ENCODE peak calls at places on chromosomes 4 and X, in seven cellular contexts. C is A673, I is pancreas, M is gastrocnemius medialis, Q is hepatocyte, P is left lung, A is breast epithelium. U is an unnamed sample. For H3K36me3 and H3K4me1, the result is how much of the 10 kb centered on the place peaks cover.

GRCh38 chr4:136219592-136220125 is 1312.6 kb downstream of the PCDH18 start:
- DNase-seq in C (no peak), I (peak), M (no peak), A (no peak), Q (no peak), P (peak), U (no peak)

GRCh38 chr4:86926428-86927086 is 8.3 kb upstream of the AFF1 start:
- DNase-seq in C (no peak), I (no peak), A (no peak), P (no peak), Q (peak), M (no peak), U (no peak)

GRCh38 chr4:19880205-19880604 is 371.5 kb upstream of the SLIT2 start:
- DNase-seq in P (no peak), Q (peak), I (no peak), M (no peak), A (no peak), C (no peak), U (no peak)

GRCh38 chr4:142475663-142476062 is 370.4 kb downstream of the INPP4B start:
- DNase-seq in M (no peak), Q (no peak), A (no peak), C (no peak), P (no peak), I (no peak), U (no peak)

GRCh38 chr4:163395758-163396157 is 52.1 kb downstream of the NPY5R start:
- DNase-seq in P (no peak), Q (no peak), C (no peak), M (no peak), A (no peak), I (no peak), U (no peak)

GRCh38 chrX:120660638-120661037 is 30.8 kb upstream of the C1GALT1C1 start:
- DNase-seq in I (no peak), A (no peak), C (no peak), M (no peak), P (no peak), Q (no peak), U (no peak)

GRCh38 chr4:47486306-47486705 is 1.2 kb downstream of the ATP10D start:
- DNase-seq in I (no peak), Q (no peak), M (no peak), A (no peak), P (no peak), C (no peak), U (no peak)

GRCh38 chr4:82201805-82202636 is 171.8 kb downstream of the HNRNPD start:
- DNase-seq in P (no peak), C (peak), A (no peak), M (no peak), I (no peak), Q (peak), U (no peak)

GRCh38 chr4:36222702-36223101 is 21.6 kb downstream of the ARAP2 start:
- DNase-seq in A (no peak), C (no peak), P (no peak), I (no peak), M (no peak), Q (no peak), U (no peak)

DNA sequence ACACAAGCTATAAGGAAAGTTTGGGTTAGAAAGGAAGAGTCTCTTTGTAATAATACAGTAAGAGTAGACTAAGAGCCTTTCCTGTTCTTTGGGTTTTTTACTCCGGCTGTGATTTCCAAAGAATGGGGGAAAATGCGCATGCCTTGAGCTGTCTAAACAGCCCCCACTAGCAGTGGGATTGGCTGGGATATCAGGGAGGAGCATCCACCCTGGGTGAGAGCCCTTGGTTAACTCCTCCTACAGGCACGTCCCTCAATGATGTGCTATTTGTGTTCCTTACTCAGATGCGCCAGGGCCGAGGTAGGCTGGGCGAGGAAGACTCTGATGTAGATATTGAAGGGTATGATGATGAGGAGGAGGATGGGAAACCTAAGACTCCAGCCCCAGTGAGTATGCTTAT is 74.0 kb upstream of the OGT start:
- DNase-seq in P (no peak), C (no peak), A (no peak), I (no peak), Q (no peak), M (no peak), U (no peak)
- H3K36me3 ChIP-seq in P (half or more), C (half or more), A (under half), I (under half), Q (under half), M (half or more), U (half or more)

GRCh38 chrX:58025979-58026378 is 115.7 kb upstream of the ZXDA start:
- DNase-seq in I (no peak), P (no peak), Q (no peak), C (peak), M (no peak), A (no peak), U (peak)
- TF ChIP-seq CTCF in I (peak), P (peak), Q (peak), C (peak), M (peak), A (peak), U (peak)

GRCh38 chr4:74104145-74104544 is 5.2 kb upstream of the CXCL2 start:
- DNase-seq in A (no peak), C (no peak), M (no peak), P (no peak), Q (peak), I (no peak), U (no peak)
- H3K4me1 ChIP-seq in A (under half), C (under half), M (under half), P (under half), Q (under half), I (under half), U (under half)

GRCh38 chr4:39759569-39759968 is 61.6 kb downstream of the UBE2K start:
- DNase-seq in M (no peak), A (no peak), I (no peak), Q (no peak), C (no peak), P (no peak), U (no peak)
- H3K36me3 ChIP-seq in M (half or more), A (under half), I (under half), Q (under half), C (under half), P (half or more), U (half or more)

GRCh38 chr4:26406346-26406975 is 83.8 kb downstream of the CCKAR start:
- DNase-seq in A (no peak), I (no peak), C (peak), Q (no peak), P (no peak), M (no peak), U (no peak)

GRCh38 chr4:26413595-26413994 is 76.7 kb downstream of the CCKAR start:
- DNase-seq in M (no peak), C (no peak), Q (no peak), P (no peak), I (no peak), A (no peak), U (no peak)

GRCh38 chr4:26412381-26413372 is 77.6 kb downstream of the CCKAR start:
- DNase-seq in C (no peak), I (no peak), M (no peak), P (no peak), A (no peak), Q (no peak), U (no peak)

GRCh38 chr4:26407466-26407865 is 82.8 kb downstream of the CCKAR start:
- DNase-seq in M (no peak), C (no peak), P (no peak), I (no peak), A (no peak), Q (no peak), U (no peak)

DNA sequence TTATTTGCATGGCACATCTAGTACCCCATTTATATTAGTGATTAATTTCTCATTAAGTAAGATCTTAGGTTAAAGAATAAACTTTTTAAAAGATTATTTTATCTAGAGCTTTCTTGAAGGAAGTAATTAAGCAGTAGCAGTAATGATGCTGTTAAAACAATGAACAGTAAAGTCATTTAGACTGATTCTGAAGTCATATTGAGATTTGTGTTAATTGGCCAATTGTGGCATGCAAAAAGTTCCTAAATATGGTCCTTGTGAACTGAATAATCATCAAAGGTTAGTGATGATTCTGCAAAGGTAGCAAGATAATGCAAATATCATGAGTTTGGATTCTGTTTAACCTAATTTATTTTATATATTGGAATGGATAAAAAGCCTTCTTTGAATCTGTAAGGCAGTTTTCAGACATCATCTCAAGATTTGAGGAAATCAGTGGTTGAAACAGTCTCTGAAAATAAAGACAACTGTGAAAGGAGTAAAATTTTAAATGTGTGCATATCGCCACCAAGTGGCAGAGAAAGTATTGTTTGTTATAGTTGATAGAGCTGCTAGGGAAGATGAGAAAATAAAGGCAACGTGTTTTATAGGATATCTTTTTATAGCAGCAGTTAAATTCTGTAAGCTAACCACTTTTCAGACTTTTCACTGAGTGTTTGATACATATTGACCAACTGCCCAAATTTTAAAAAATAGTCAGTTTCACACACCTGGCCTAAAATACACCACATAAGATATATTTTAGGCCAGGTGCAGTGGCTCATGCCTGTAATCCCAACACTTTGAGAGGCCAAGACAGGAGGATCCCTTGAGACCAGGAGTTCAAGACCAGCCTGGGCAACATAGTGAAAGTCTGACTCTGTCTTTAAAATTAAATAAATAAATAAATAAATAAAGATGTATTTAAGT is 79.6 kb downstream of the CCKAR start:
- DNase-seq in M (no peak), Q (peak), I (no peak), A (no peak), P (no peak), C (peak), U (no peak)
- TF ChIP-seq CTCF in M (peak), Q (peak), I (peak), A (peak), P (peak), C (peak), U (peak)

GRCh38 chr4:182876427-182876826 is 40.8 kb downstream of the DCTD start:
- DNase-seq in P (no peak), I (no peak), C (no peak), M (no peak), A (no peak), Q (no peak), U (no peak)
- H3K4me1 ChIP-seq in P (under half), I (under half), C (under half), M (under half), A (under half), Q (under half), U (under half)

DNA sequence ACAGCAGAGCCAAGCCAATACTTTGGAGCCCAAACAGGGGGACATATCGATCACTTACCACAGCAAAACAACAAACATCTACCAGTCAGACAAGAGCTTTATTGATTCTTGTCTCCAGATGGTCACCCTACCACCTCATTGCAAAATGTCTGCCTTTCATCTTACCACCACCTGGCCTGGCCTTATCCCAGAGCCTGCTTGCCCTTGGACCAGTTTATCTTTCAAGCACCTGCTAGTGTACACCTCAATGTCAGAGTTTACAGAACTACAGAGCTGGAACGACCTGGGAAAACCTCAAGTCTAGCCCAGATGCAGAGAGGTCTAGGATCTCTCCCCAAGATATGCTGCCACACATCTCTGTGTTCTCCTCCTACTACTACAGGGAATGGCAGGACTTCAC is 4.5 kb downstream of the BCAP31 start:
- DNase-seq in Q (no peak), A (no peak), M (no peak), P (no peak), C (no peak), I (no peak), U (no peak)
- H3K36me3 ChIP-seq in Q (under half), A (under half), M (under half), P (half or more), C (under half), I (under half), U (under half)

GRCh38 chr4:7241587-7242125 is 49.3 kb downstream of the SORCS2 start:
- DNase-seq in M (no peak), Q (no peak), I (no peak), C (no peak), A (no peak), P (peak), U (no peak)

GRCh38 chr4:7240341-7240740 is 48.0 kb downstream of the SORCS2 start:
- DNase-seq in P (peak), A (no peak), Q (no peak), M (no peak), I (no peak), C (no peak), U (no peak)

GRCh38 chr4:7238300-7238960 is 46.1 kb downstream of the SORCS2 start:
- DNase-seq in Q (no peak), C (peak), P (peak), I (no peak), M (no peak), A (no peak), U (no peak)

GRCh38 chr4:7239101-7239820 is 46.9 kb downstream of the SORCS2 start:
- DNase-seq in M (no peak), Q (no peak), I (no peak), P (peak), A (no peak), C (no peak), U (no peak)

DNA sequence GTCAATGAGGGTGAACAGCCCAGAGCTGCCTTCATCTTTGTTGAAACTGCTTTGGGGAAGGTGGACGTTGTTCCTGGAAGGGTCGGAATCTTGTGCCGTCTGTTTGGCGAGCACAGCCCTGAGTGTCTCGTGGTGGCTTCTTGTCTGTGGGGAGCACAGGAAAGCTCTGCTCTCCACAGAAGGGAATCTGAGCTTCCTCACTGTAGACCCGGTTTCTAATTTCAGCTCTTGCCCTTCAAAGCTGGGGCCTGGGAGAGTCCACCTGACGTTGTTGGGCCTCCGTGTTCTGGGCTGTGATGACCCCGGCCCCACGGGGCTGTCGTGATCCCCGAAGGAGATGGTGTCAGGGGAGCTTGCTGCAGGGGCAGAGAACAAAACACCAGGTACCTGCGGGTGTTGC is 47.5 kb downstream of the SORCS2 start:
- DNase-seq in P (peak), M (no peak), I (no peak), A (no peak), Q (no peak), C (no peak), U (no peak)
- TF ChIP-seq CTCF in P (no peak), M (no peak), I (no peak), A (no peak), Q (no peak), C (no peak), U (no peak)

GRCh38 chr4:16031554-16032381 is 52.1 kb downstream of the PROM1 start:
- DNase-seq in A (no peak), M (no peak), P (no peak), Q (no peak), C (peak), I (no peak), U (no peak)

GRCh38 chr4:16037901-16038300 is 45.9 kb downstream of the PROM1 start:
- DNase-seq in P (no peak), C (no peak), I (no peak), M (no peak), A (no peak), Q (no peak), U (no peak)

GRCh38 chr4:16032871-16033505 is 50.8 kb downstream of the PROM1 start:
- DNase-seq in M (no peak), A (no peak), P (no peak), I (no peak), Q (no peak), C (peak), U (no peak)

GRCh38 chr4:16032382-16032743 is 51.5 kb downstream of the PROM1 start:
- DNase-seq in I (no peak), A (no peak), C (peak), M (no peak), P (no peak), Q (no peak), U (no peak)

DNA sequence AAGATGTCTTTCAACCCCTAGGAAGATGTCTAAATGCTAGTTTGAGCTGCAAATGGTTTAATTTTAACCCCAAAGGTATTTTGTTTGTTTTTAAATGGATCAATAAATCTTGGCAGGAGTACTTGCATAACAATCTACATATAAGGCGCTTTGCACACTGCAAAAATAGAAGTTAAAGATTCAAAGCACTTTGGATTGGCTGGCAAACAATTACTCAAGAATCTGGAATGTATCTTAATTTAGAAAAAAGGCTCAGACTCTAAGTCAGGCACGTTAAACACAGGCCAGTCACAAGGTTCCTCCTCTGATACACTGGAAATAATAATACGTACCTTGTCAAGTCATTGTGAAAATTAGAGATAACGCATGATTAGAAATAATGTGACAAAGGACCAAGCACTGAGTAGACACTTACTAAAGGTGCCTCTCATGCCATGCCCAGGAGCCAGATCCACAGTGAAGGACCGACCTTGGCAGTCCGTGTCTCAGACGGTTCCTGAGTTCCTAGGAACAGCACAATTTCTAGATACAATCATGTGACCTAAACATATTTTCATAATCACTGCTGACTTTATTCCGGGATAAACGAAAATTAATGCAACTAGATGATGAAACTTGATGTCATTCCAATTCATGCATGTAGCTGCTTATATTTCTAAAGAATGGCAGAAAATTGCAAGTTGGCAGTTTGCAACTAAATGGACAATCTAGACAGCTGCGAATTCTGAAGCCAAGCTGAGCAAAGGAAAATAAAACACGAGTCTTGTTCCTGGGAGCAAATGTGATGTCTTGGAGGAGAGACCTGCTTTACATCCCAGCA is 49.6 kb downstream of the PROM1 start:
- DNase-seq in M (no peak), Q (no peak), P (no peak), I (no peak), A (no peak), C (peak), U (no peak)
- H3K4me1 ChIP-seq in M (under half), Q (under half), P (under half), I (under half), A (under half), C (half or more), U (under half)

GRCh38 chrX:46383006-46383405 is 162.2 kb downstream of the ZNF674 start:
- DNase-seq in C (no peak), P (no peak), Q (no peak), A (no peak), M (no peak), I (no peak), U (no peak)
- H3K36me3 ChIP-seq in C (under half), P (under half), Q (under half), A (under half), M (under half), I (under half), U (under half)